ENCODE peak calls at places on chromosomes 5 and 9, in ten cellular contexts. S is NCI-H1092; I is activated T-helper 1 cell treated with anti-CD3 and anti-CD28 coated beads, Interleukin-2, amount 50 U/mL, for 16 hours; X is pancreas; K is T-cell; M is activated naive CD4-positive, alpha-beta T cell; L is sciatic nerve; F is NCI-H2081; E is osteocyte; Y is cardiac muscle cell. U is an unnamed sample.

GRCh38 chr5:67192719-67193464 is 3.7 kb downstream of the CD180 start:
- DNase-seq in S (no peak), K (no peak), X (no peak), E (no peak), I (no peak), M (no peak), Y (no peak), L (no peak), F (no peak), U (no peak)

GRCh38 chr5:82100303-82101077 is 128.7 kb downstream of the ATG10 start:
- DNase-seq in E (no peak), I (no peak), Y (no peak), X (no peak), K (no peak), M (no peak), F (no peak), S (no peak), L (no peak), U (no peak)

GRCh38 chr5:102789469-102789868 is 34.4 kb downstream of the PAM start:
- DNase-seq in F (no peak), M (no peak), K (no peak), L (no peak), X (no peak), E (no peak), S (no peak), Y (no peak), I (no peak), U (no peak)

GRCh38 chr5:137304227-137304874 is 194.8 kb downstream of the SPOCK1 start:
- DNase-seq in F (peak), M (no peak), E (peak), K (no peak), X (peak), L (no peak), I (no peak), Y (no peak), S (peak), U (no peak)

GRCh38 chr5:115657883-115658233 is 32.0 kb upstream of the TMED7 start:
- DNase-seq in F (no peak), Y (no peak), M (no peak), K (no peak), X (no peak), E (no peak), L (no peak), S (no peak), I (no peak), U (no peak)

GRCh38 chr5:138596105-138596987 is 21.1 kb upstream of the HSPA9 start:
- DNase-seq in K (no peak), Y (peak), E (no peak), S (no peak), F (no peak), M (no peak), I (no peak), L (no peak), X (no peak), U (no peak)

GRCh38 chr5:81247441-81247972 is 14.4 kb downstream of the CKMT2 start:
- DNase-seq in L (no peak), K (no peak), S (no peak), X (no peak), I (no peak), Y (no peak), F (no peak), M (no peak), E (no peak), U (no peak)

GRCh38 chr5:154390096-154390495 is 55.7 kb upstream of the SAP30L start:
- DNase-seq in S (no peak), E (no peak), I (no peak), X (no peak), Y (no peak), F (no peak), K (no peak), M (no peak), L (no peak), U (no peak)

GRCh38 chr9:120708526-120709224 is 5.6 kb downstream of the MEGF9 start:
- DNase-seq in I (no peak), M (no peak), X (no peak), E (no peak), L (no peak), F (no peak), S (no peak), K (no peak), Y (no peak), U (no peak)

GRCh38 chr9:114316605-114317230 is 6.2 kb upstream of the ORM1 start:
- DNase-seq in E (peak), S (no peak), K (no peak), F (no peak), L (peak), Y (no peak), X (no peak), M (no peak), I (no peak), U (no peak)

GRCh38 chr9:34374339-34374738 is 2.4 kb downstream of the MYORG start:
- DNase-seq in E (no peak), M (no peak), L (no peak), Y (no peak), I (no peak), F (no peak), S (no peak), K (no peak), X (no peak), U (no peak)

GRCh38 chr9:109381011-109381729 is 60.3 kb upstream of the EPB41L4B start:
- DNase-seq in E (no peak), F (no peak), Y (no peak), K (no peak), L (no peak), X (no peak), S (no peak), I (no peak), M (no peak), U (no peak)

GRCh38 chr5:149497357-149497756 is 53.9 kb downstream of the CSNK1A1 start:
- DNase-seq in E (no peak), K (no peak), L (no peak), S (no peak), Y (no peak), X (no peak), I (no peak), M (no peak), F (no peak), U (no peak)

GRCh38 chr9:113477661-113478060 is 14.1 kb downstream of the RGS3 start:
- DNase-seq in S (no peak), I (no peak), F (no peak), M (no peak), K (no peak), E (peak), L (peak), X (no peak), Y (no peak), U (no peak)